ENCODE peak calls at places on chromosomes 12 and 14, in ten cellular contexts. P is suprapubic skin; Q is stimulated activated CD8-positive, alpha-beta memory T cell treated with anti-CD3 and anti-CD28 coated beads, Interleukin-4, amount 100 ng/mL, for 48 hours; T is NCI-H1092; O is foreskin keratinocyte; R is RPMI7951; L is NCI-H2227 treated with DMSO at 0.1 percent for 48 hours; J is posterior cingulate gyrus; E is GM10248; I is HuH-7. U is an unnamed sample.

GRCh38 chr14:42192659-42193425 is 586.2 kb downstream of the LRFN5 start:
- DNase-seq in P (no peak), Q (no peak), T (no peak), O (peak; percentile 89), R (peak; percentile 85), L (no peak), J (no peak), E (no peak), I (no peak), U (no peak)

GRCh38 chr12:6443361-6443983 is 1.3 kb upstream of the CD27 start:
- DNase-seq in P (no peak), Q (peak; percentile 73), T (no peak), O (no peak), R (no peak), L (no peak), J (no peak), E (peak; percentile 39), I (no peak), U (peak; percentile 27)

GRCh38 chr12:114213055-114213561 is 192.8 kb downstream of the TBX5 start:
- DNase-seq in P (no peak), Q (no peak), T (peak; percentile 1), O (no peak), R (no peak), L (no peak), J (peak; percentile 13), E (no peak), I (no peak), U (no peak)

GRCh38 chr12:6635856-6636521 is at the start of gene LPAR5:
- DNase-seq in P (peak; percentile 81), Q (peak; percentile 61), T (no peak), O (peak; percentile 84), R (peak; percentile 17), L (no peak), J (no peak), E (peak; percentile 70), I (no peak), U (no peak)

GRCh38 chr12:1845886-1846285 is 25.5 kb downstream of the LRTM2 start:
- DNase-seq in P (no peak), Q (no peak), T (no peak), O (no peak), R (no peak), L (no peak), J (no peak), E (no peak), I (no peak), U (no peak)

GRCh38 chr14:67487937-67488893 is at the start of gene TMEM229B:
- DNase-seq in P (no peak), Q (peak; percentile 78), T (no peak), O (no peak), R (peak; percentile 67), L (no peak), J (no peak), E (peak; percentile 92), I (no peak), U (peak; percentile 85)

GRCh38 chr12:14836336-14837210 is 6.8 kb downstream of the ART4 start:
- DNase-seq in P (no peak), Q (no peak), T (no peak), O (peak; percentile 86), R (peak; percentile 84), L (no peak), J (no peak), E (no peak), I (no peak), U (no peak)

GRCh38 chr14:35875296-35875695 is 49.2 kb downstream of the BRMS1L start:
- DNase-seq in P (no peak), Q (no peak), T (no peak), O (no peak), R (no peak), L (peak; percentile 8), J (no peak), E (no peak), I (no peak), U (no peak)

GRCh38 chr12:26062566-26062965 is 62.3 kb downstream of the BHLHE41 start:
- DNase-seq in P (no peak), Q (no peak), T (no peak), O (peak; percentile 72), R (peak; percentile 59), L (no peak), J (no peak), E (no peak), I (no peak), U (no peak)

GRCh38 chr12:84701966-84702365 is 210.6 kb downstream of the SLC6A15 start:
- DNase-seq in P (no peak), Q (no peak), T (no peak), O (peak; percentile 20), R (no peak), L (no peak), J (no peak), E (no peak), I (no peak), U (no peak)

GRCh38 chr12:46832084-46832704 is 6.4 kb upstream of the SLC38A4 start:
- DNase-seq in P (no peak), Q (no peak), T (no peak), O (no peak), R (no peak), L (no peak), J (no peak), E (no peak), I (no peak), U (no peak)

GRCh38 chr12:47941475-47942326 is 21.7 kb upstream of the TMEM106C start:
- DNase-seq in P (no peak), Q (no peak), T (no peak), O (no peak), R (no peak), L (no peak), J (no peak), E (no peak), I (no peak), U (no peak)

GRCh38 chr14:96182546-96182945 is 22.1 kb upstream of the BDKRB2 start:
- DNase-seq in P (no peak), Q (no peak), T (no peak), O (no peak), R (no peak), L (no peak), J (no peak), E (no peak), I (no peak), U (no peak)

GRCh38 chr12:95336387-95337067 is 118.9 kb downstream of the VEZT start:
- DNase-seq in P (peak; percentile 74), Q (no peak), T (peak; percentile 81), O (peak; percentile 47), R (peak; percentile 78), L (peak; percentile 74), J (peak; percentile 73), E (no peak), I (peak; percentile 52), U (no peak)

GRCh38 chr14:56501909-56502530 is 77.6 kb upstream of the TMEM260 start:
- DNase-seq in P (no peak), Q (no peak), T (no peak), O (no peak), R (no peak), L (no peak), J (no peak), E (no peak), I (no peak), U (no peak)

GRCh38 chr12:111056618-111057521 is 136.5 kb upstream of the MYL2 start:
- DNase-seq in P (no peak), Q (peak; percentile 73), T (no peak), O (no peak), R (no peak), L (no peak), J (no peak), E (peak; percentile 68), I (no peak), U (no peak)

GRCh38 chr14:26008290-26008689 is 589.5 kb downstream of the NOVA1 start:
- DNase-seq in P (no peak), Q (no peak), T (no peak), O (peak; percentile 0), R (no peak), L (no peak), J (no peak), E (no peak), I (peak; percentile 14), U (no peak)

GRCh38 chr14:92198804-92199203 is 77.0 kb downstream of the CPSF2 start:
- DNase-seq in P (no peak), Q (no peak), T (no peak), O (no peak), R (no peak), L (no peak), J (no peak), E (no peak), I (no peak), U (no peak)

GRCh38 chr12:39764944-39765560 is 145.4 kb upstream of the ABCD2 start:
- DNase-seq in P (no peak), Q (no peak), T (no peak), O (peak; percentile 17), R (peak; percentile 31), L (no peak), J (no peak), E (peak; percentile 15), I (peak; percentile 20), U (peak; percentile 57)

GRCh38 chr14:100994082-100994481 is 90.6 kb upstream of the RTL1 start:
- DNase-seq in P (no peak), Q (no peak), T (no peak), O (peak; percentile 42), R (peak; percentile 7), L (no peak), J (no peak), E (no peak), I (no peak), U (no peak)

GRCh38 chr14:39365354-39365753 is 66.9 kb downstream of the FBXO33 start:
- DNase-seq in P (no peak), Q (no peak), T (no peak), O (no peak), R (no peak), L (no peak), J (no peak), E (no peak), I (no peak), U (no peak)

GRCh38 chr12:92111256-92111655 is 34.4 kb downstream of the BTG1 start:
- DNase-seq in P (no peak), Q (no peak), T (no peak), O (no peak), R (no peak), L (no peak), J (no peak), E (no peak), I (no peak), U (no peak)